ENCODE peak calls at places on chromosome 13, in seven cellular contexts. B is left ventricle myocardium inferior; O is AG09309; L is activated naive CD8-positive, alpha-beta T cell treated with anti-CD3 and anti-CD28 coated beads for 36 hours; S is left cardiac atrium; M is astrocyte of the spinal cord; W is Karpas-422. J is an unnamed sample.

GRCh38 chr13:36345438-36346221 is 564 bp downstream of the SPART start:
- DNase-seq in S (peak), B (peak), W (no peak), L (peak), O (peak), M (peak), J (peak)

GRCh38 chr13:109301711-109302110 is 484.7 kb downstream of the IRS2 start:
- DNase-seq in B (no peak), W (no peak), S (no peak), M (no peak), L (no peak), O (no peak), J (no peak)

GRCh38 chr13:22262328-22262920 is 591.6 kb downstream of the FGF9 start:
- DNase-seq in M (no peak), L (no peak), W (no peak), S (no peak), B (no peak), O (no peak), J (no peak)

GRCh38 chr13:108533842-108534241 is 95.6 kb upstream of the MYO16 start:
- DNase-seq in B (no peak), O (no peak), S (no peak), W (no peak), L (no peak), M (no peak), J (no peak)

GRCh38 chr13:92196566-92197256 is 798.3 kb downstream of the GPC5 start:
- DNase-seq in M (peak), B (no peak), S (no peak), W (no peak), L (no peak), O (no peak), J (no peak)

GRCh38 chr13:76816394-76816793 is 69.8 kb downstream of the KCTD12 start:
- DNase-seq in L (no peak), O (no peak), M (no peak), B (no peak), S (no peak), W (no peak), J (peak)

GRCh38 chr13:50523307-50523706 is 320.2 kb downstream of the DLEU7 start:
- DNase-seq in M (no peak), O (no peak), W (no peak), S (no peak), L (no peak), B (no peak), J (no peak)

GRCh38 chr13:38309397-38309796 is 40.3 kb upstream of the UFM1 start:
- DNase-seq in S (no peak), M (no peak), B (no peak), L (no peak), O (no peak), W (no peak), J (peak)

GRCh38 chr13:110216403-110217041 is 90.4 kb downstream of the COL4A1 start:
- DNase-seq in L (no peak), M (peak), S (peak), O (peak), W (no peak), B (no peak), J (peak)

J was measured in LHCN-M2.